ENCODE peak calls at places on chromosomes 16 and 17, in five cellular contexts. W is neural progenitor cell; L is AG09309; O is stimulated activated CD8-positive, alpha-beta memory T cell treated with anti-CD3 and anti-CD28 coated beads, Interleukin-15, amount 100 ng/mL, for 24 hours; H is stimulated activated CD4-positive, alpha-beta T cell treated with anti-CD3 and anti-CD28 coated beads, Interleukin-15, amount 100 ng/mL, for 24 hours. P is an unnamed sample.

GRCh38 chr16:55561319-55561848 is 5.1 kb upstream of the CAPNS2 start:
- DNase-seq in W (no peak), L (no peak), O (no peak), H (no peak), P (no peak)

GRCh38 chr16:65121870-65122723 is at the start of gene CDH11:
- DNase-seq in W (peak), L (peak), O (no peak), H (no peak), P (peak)

GRCh38 chr16:19858006-19858653 is 26.5 kb downstream of the GPRC5B start:
- DNase-seq in W (no peak), L (no peak), O (no peak), H (no peak), P (no peak)

GRCh38 chr17:7380321-7380720 is 568 bp upstream of the TNK1 start:
- DNase-seq in W (no peak), L (peak), O (no peak), H (no peak), P (peak)

GRCh38 chr16:22635801-22636200 is 125.1 kb downstream of the NPIPB5 start:
- DNase-seq in W (no peak), L (no peak), O (no peak), H (no peak), P (no peak)

GRCh38 chr17:21330436-21331160 is 45.6 kb upstream of the KCNJ12 start:
- DNase-seq in W (no peak), L (no peak), O (no peak), H (no peak), P (peak)

GRCh38 chr16:29316673-29317237 is 89.8 kb downstream of the NPIPB11 start:
- DNase-seq in W (no peak), L (no peak), O (no peak), H (no peak), P (peak)

GRCh38 chr17:8292639-8293395 is 2.4 kb downstream of the SLC25A35 start:
- DNase-seq in W (no peak), L (no peak), O (no peak), H (no peak), P (no peak)

GRCh38 chr16:16972831-16973230 is 497.9 kb downstream of the XYLT1 start:
- DNase-seq in W (no peak), L (no peak), O (no peak), H (no peak), P (no peak)

GRCh38 chr17:40111221-40112128 is 10.3 kb upstream of the MSL1 start:
- DNase-seq in W (peak), L (peak), O (no peak), H (peak), P (peak)

GRCh38 chr16:24568392-24568791 is 29.0 kb downstream of the RBBP6 start:
- DNase-seq in W (no peak), L (peak), O (no peak), H (no peak), P (no peak)

GRCh38 chr16:12501727-12502457 is 301.8 kb downstream of the CPPED1 start:
- DNase-seq in W (no peak), L (no peak), O (no peak), H (no peak), P (peak)

GRCh38 chr16:1610841-1611653 is 825 bp downstream of the IFT140 start:
- DNase-seq in W (no peak), L (no peak), O (no peak), H (peak), P (no peak)

GRCh38 chr17:81924557-81925532 is 2.7 kb downstream of the MAFG start:
- DNase-seq in W (peak), L (no peak), O (no peak), H (peak), P (no peak)

GRCh38 chr16:67562526-67562917 is at the start of gene CTCF:
- DNase-seq in W (peak), L (no peak), O (peak), H (peak), P (peak)

GRCh38 chr17:77609553-77610517 is 348.7 kb upstream of the TNRC6C start:
- DNase-seq in W (no peak), L (no peak), O (no peak), H (peak), P (peak)

GRCh38 chr17:80424878-80425765 is 10.2 kb downstream of the ENDOV start:
- DNase-seq in W (peak), L (no peak), O (no peak), H (no peak), P (no peak)

GRCh38 chr17:60743812-60744211 is 66.2 kb downstream of the BCAS3 start:
- DNase-seq in W (no peak), L (no peak), O (no peak), H (no peak), P (no peak)

GRCh38 chr17:37662358-37662757 is 19.1 kb upstream of the DDX52 start:
- DNase-seq in W (peak), L (no peak), O (no peak), H (no peak), P (no peak)

GRCh38 chr17:81295678-81296381 is 723 bp upstream of the SLC38A10 start:
- DNase-seq in W (peak), L (no peak), O (no peak), H (peak), P (no peak)

GRCh38 chr16:85204242-85205010 is 92.2 kb upstream of the CIBAR2 start:
- DNase-seq in W (no peak), L (peak), O (no peak), H (no peak), P (no peak)

P was measured in sigmoid colon.